ENCODE peak calls at places on chromosome 15, in five cellular contexts. V, U, Y, Z and F are unnamed samples.

GRCh38 chr15:75723171-75723846 is 10.7 kb upstream of the CSPG4 start:
- DNase-seq in V (no peak), U (no peak), Y (no peak), Z (no peak), F (no peak)

GRCh38 chr15:38991126-38991525 is 426.5 kb upstream of the RASGRP1 start:
- DNase-seq in V (no peak), U (no peak), Y (peak; percentile 10), Z (no peak), F (no peak)

GRCh38 chr15:69213786-69214185 is 53.4 kb downstream of the GLCE start:
- DNase-seq in V (no peak), U (no peak), Y (no peak), Z (no peak), F (no peak)

GRCh38 chr15:41512512-41513281 is 930 bp downstream of the LTK start:
- DNase-seq in V (peak; percentile 52), U (peak; percentile 56), Y (peak; percentile 26), Z (peak; percentile 26), F (no peak)

GRCh38 chr15:37056168-37056893 is 44.0 kb downstream of the MEIS2 start:
- DNase-seq in V (no peak), U (peak; percentile 17), Y (no peak), Z (no peak), F (no peak)

GRCh38 chr15:44033894-44034293 is 161.2 kb downstream of the FRMD5 start:
- DNase-seq in V (no peak), U (no peak), Y (no peak), Z (no peak), F (no peak)

GRCh38 chr15:96693990-96694517 is 363.6 kb downstream of the NR2F2 start:
- DNase-seq in V (no peak), U (no peak), Y (no peak), Z (no peak), F (no peak)

GRCh38 chr15:47551079-47551478 is 166.2 kb upstream of the SEMA6D start:
- DNase-seq in V (no peak), U (peak; percentile 11), Y (no peak), Z (no peak), F (no peak)

GRCh38 chr15:76339302-76340197 is 3.0 kb downstream of the ISL2 start:
- DNase-seq in V (peak; percentile 41), U (peak; percentile 42), Y (no peak), Z (peak; percentile 22), F (no peak)

GRCh38 chr15:70605606-70606410 is 157.6 kb downstream of the UACA start:
- DNase-seq in V (no peak), U (no peak), Y (no peak), Z (no peak), F (no peak)

GRCh38 chr15:50653156-50653743 is 33.3 kb downstream of the TRPM7 start:
- DNase-seq in V (no peak), U (no peak), Y (no peak), Z (no peak), F (no peak)

GRCh38 chr15:101044625-101045235 is 125.6 kb downstream of the LRRK1 start:
- DNase-seq in V (peak; percentile 10), U (no peak), Y (peak; percentile 0), Z (no peak), F (no peak)

GRCh38 chr15:87877114-87877810 is 379.3 kb downstream of the NTRK3 start:
- DNase-seq in V (no peak), U (no peak), Y (no peak), Z (no peak), F (peak; percentile 44)

GRCh38 chr15:70586241-70586640 is 177.1 kb downstream of the UACA start:
- DNase-seq in V (no peak), U (no peak), Y (no peak), Z (no peak), F (no peak)

GRCh38 chr15:36185438-36185837 is 394.0 kb upstream of the CDIN1 start:
- DNase-seq in V (no peak), U (no peak), Y (no peak), Z (no peak), F (no peak)

GRCh38 chr15:82851331-82851850 is 42.0 kb downstream of the WHAMM start:
- DNase-seq in V (no peak), U (no peak), Y (no peak), Z (no peak), F (no peak)

GRCh38 chr15:35445891-35446290 is 100.1 kb downstream of the DPH6 start:
- DNase-seq in V (no peak), U (no peak), Y (no peak), Z (no peak), F (no peak)

GRCh38 chr15:76073554-76073953 is 13.8 kb downstream of the TMEM266 start:
- DNase-seq in V (no peak), U (no peak), Y (no peak), Z (no peak), F (no peak)

GRCh38 chr15:85722374-85722773 is 72.4 kb downstream of the KLHL25 start:
- DNase-seq in V (no peak), U (no peak), Y (no peak), Z (no peak), F (no peak)

GRCh38 chr15:91886878-91887277 is 33.4 kb downstream of the SLCO3A1 start:
- DNase-seq in V (no peak), U (no peak), Y (no peak), Z (no peak), F (no peak)

GRCh38 chr15:75597667-75598341 is 18.7 kb upstream of the PTPN9 start:
- DNase-seq in V (no peak), U (no peak), Y (peak; percentile 20), Z (no peak), F (no peak)

GRCh38 chr15:64443747-64444621 is 16.4 kb upstream of the ZNF609 start:
- DNase-seq in V (no peak), U (no peak), Y (no peak), Z (no peak), F (no peak)

GRCh38 chr15:67186688-67187087 is 67.8 kb downstream of the AAGAB start:
- DNase-seq in V (no peak), U (no peak), Y (no peak), Z (no peak), F (no peak)

GRCh38 chr15:40272713-40273056 is 10.2 kb downstream of the ANKRD63 start:
- DNase-seq in V (no peak), U (no peak), Y (no peak), Z (no peak), F (no peak)
- TF ChIP-seq CTCF in V (no peak), U (no peak), Y (no peak), Z (no peak), F (no peak)

GRCh38 chr15:78739206-78739605 is 72.1 kb downstream of the ADAMTS7 start:
- DNase-seq in V (no peak), U (no peak), Y (no peak), Z (no peak), F (no peak)

GRCh38 chr15:78740904-78741274 is 70.4 kb downstream of the ADAMTS7 start:
- DNase-seq in V (no peak), U (no peak), Y (no peak), Z (no peak), F (no peak)

GRCh38 chr15:78734441-78735064 is 76.7 kb downstream of the ADAMTS7 start:
- DNase-seq in V (no peak), U (no peak), Y (no peak), Z (no peak), F (no peak)

GRCh38 chr15:78737187-78737820 is 74.0 kb downstream of the ADAMTS7 start:
- DNase-seq in V (no peak), U (no peak), Y (no peak), Z (no peak), F (no peak)

DNA sequence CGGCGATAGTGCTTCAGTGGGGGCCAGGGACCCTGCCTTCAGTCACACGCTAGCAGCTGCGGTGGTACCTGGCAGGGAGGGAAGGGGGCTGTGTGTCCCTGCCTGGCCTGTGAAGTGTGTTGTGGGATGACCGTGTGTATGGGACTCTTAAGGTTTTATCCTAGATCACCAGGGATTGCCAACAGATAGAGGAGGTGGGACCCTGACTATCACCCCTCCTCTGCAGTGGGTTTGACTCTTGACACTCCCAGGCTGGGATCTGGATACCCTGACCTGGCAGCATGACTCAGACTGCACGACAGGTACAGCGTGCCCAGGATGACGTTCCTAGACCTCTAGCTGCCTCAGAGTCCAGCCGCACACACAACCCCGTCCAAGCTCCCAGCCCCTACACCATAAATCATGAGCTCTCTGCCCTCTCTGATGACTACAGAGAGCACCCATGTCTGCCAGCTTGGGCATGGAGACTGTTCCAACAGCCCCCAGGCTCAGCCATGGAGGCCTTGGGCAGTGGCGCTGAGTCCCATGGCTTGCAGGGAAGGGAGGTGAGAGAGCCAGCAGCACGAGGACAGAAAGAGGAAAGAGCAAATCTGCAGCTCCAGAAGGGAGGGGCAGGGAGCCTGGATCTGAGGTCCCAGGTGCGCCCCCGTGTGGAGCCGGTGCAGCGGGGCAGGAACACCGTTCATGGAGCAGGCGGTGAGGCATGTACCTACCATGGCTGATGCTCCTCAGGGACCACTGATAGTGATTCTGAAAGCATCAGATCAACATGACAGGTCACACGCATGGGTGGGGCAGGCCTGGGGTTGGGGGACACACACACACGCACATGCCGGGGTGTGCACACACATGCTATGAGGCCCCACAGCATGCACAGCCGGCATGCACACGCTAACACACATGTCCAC is 71.0 kb downstream of the ADAMTS7 start:
- DNase-seq in V (no peak), U (peak; percentile 79), Y (peak; percentile 83), Z (peak; percentile 57), F (peak; percentile 53)
- TF ChIP-seq CTCF in V (no peak), U (peak; percentile 47), Y (peak; percentile 60), Z (peak; percentile 52), F (peak; percentile 26)

DNA sequence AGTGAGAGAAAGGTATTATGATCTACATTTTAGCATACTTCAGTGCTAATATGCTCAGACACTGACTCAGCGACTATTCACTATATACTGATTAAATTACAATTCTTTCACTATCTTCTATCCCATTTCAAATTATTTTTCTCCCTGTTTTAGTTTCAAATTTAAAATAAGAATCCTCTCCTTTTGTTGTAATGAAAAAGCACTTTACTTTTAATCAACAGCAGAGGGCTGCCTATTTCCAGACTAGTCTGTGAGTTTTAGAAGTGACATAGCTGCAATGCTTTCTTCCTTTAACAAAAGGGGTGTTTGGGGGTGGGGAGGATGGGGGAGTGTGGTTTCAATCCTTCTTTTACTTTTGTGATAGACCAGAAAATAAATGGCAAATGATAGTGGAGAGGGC is 2.4 kb downstream of the NEDD4 start:
- DNase-seq in V (no peak), U (no peak), Y (no peak), Z (no peak), F (no peak)
- TF ChIP-seq CTCF in V (no peak), U (no peak), Y (no peak), Z (no peak), F (no peak)

GRCh38 chr15:58222698-58223097 is 84.5 kb downstream of the AQP9 start:
- DNase-seq in V (no peak), U (no peak), Y (no peak), Z (no peak), F (no peak)
- TF ChIP-seq CTCF in V (no peak), U (no peak), Y (no peak), Z (no peak), F (no peak)

GRCh38 chr15:56806147-56806536 is 72.8 kb upstream of the ZNF280D start:
- DNase-seq in V (no peak), U (no peak), Y (no peak), Z (no peak), F (no peak)

GRCh38 chr15:56805466-56806146 is 72.3 kb upstream of the ZNF280D start:
- DNase-seq in V (no peak), U (no peak), Y (no peak), Z (no peak), F (no peak)

GRCh38 chr15:56802164-56802563 is 68.9 kb upstream of the ZNF280D start:
- DNase-seq in V (no peak), U (no peak), Y (no peak), Z (no peak), F (no peak)

GRCh38 chr15:56804279-56804678 is 71.0 kb upstream of the ZNF280D start:
- DNase-seq in V (no peak), U (no peak), Y (no peak), Z (no peak), F (no peak)

GRCh38 chr15:56804908-56805307 is 71.6 kb upstream of the ZNF280D start:
- DNase-seq in V (no peak), U (no peak), Y (no peak), Z (no peak), F (no peak)
- TF ChIP-seq CTCF in V (no peak), U (no peak), Y (no peak), Z (no peak), F (no peak)